ENCODE peak calls at places on chromosomes 13 and 19, in nine cellular contexts. P, H, C, N, D, Y, M, L and W are unnamed samples.

GRCh38 chr13:34044660-34045080 is 226.7 kb downstream of the RFC3 start:
- DNase-seq in P (no peak), H (no peak), C (peak), N (peak), D (no peak), Y (no peak), M (no peak), L (no peak), W (no peak)

GRCh38 chr19:42529248-42529764 is 1.0 kb upstream of the CEACAM1 start:
- DNase-seq in P (no peak), H (peak), C (peak), N (peak), D (peak), Y (peak), M (peak), L (peak), W (peak)

GRCh38 chr19:33055718-33056117 is 9.0 kb downstream of the RHPN2 start:
- DNase-seq in P (no peak), H (no peak), C (no peak), N (peak), D (no peak), Y (no peak), M (no peak), L (no peak), W (no peak)

GRCh38 chr19:47040869-47041268 is 7.6 kb downstream of the TMEM160 start:
- DNase-seq in P (no peak), H (no peak), C (no peak), N (no peak), D (no peak), Y (no peak), M (no peak), L (no peak), W (no peak)

GRCh38 chr19:30799854-30800755 is 427.9 kb downstream of the ZNF536 start:
- DNase-seq in P (no peak), H (peak), C (peak), N (no peak), D (no peak), Y (peak), M (peak), L (peak), W (peak)

GRCh38 chr19:17830567-17831418 is 9.5 kb upstream of the INSL3 start:
- DNase-seq in P (no peak), H (peak), C (peak), N (peak), D (peak), Y (peak), M (no peak), L (peak), W (peak)

GRCh38 chr13:61414686-61415664 is 674 bp downstream of the PCDH20 start:
- DNase-seq in P (no peak), H (no peak), C (no peak), N (no peak), D (no peak), Y (no peak), M (no peak), L (no peak), W (no peak)

GRCh38 chr19:11481777-11482383 is 1.0 kb upstream of the ELAVL3 start:
- DNase-seq in P (peak), H (peak), C (peak), N (peak), D (peak), Y (peak), M (peak), L (peak), W (peak)

GRCh38 chr13:64709079-64709478 is 2521.1 kb downstream of the PCDH9 start:
- DNase-seq in P (no peak), H (no peak), C (no peak), N (no peak), D (no peak), Y (no peak), M (no peak), L (no peak), W (no peak)

GRCh38 chr19:55189424-55189823 is 9.3 kb upstream of the SYT5 start:
- DNase-seq in P (no peak), H (peak), C (peak), N (peak), D (peak), Y (no peak), M (peak), L (no peak), W (no peak)

GRCh38 chr13:23956106-23956505 is 58.8 kb upstream of the C1QTNF9B start:
- DNase-seq in P (no peak), H (no peak), C (no peak), N (peak), D (no peak), Y (no peak), M (no peak), L (no peak), W (no peak)

GRCh38 chr13:74290324-74290773 is 156.1 kb upstream of the KLF12 start:
- DNase-seq in P (peak), H (peak), C (no peak), N (peak), D (peak), Y (no peak), M (peak), L (no peak), W (no peak)

GRCh38 chr13:23751195-23751594 is 138.0 kb downstream of the MIPEP start:
- DNase-seq in P (no peak), H (no peak), C (no peak), N (peak), D (no peak), Y (no peak), M (no peak), L (no peak), W (no peak)

GRCh38 chr13:28717170-28717569 is 1.6 kb downstream of the SLC46A3 start:
- DNase-seq in P (no peak), H (no peak), C (no peak), N (no peak), D (no peak), Y (no peak), M (no peak), L (no peak), W (no peak)

GRCh38 chr13:34156841-34157365 is 339.0 kb downstream of the RFC3 start:
- DNase-seq in P (no peak), H (peak), C (peak), N (peak), D (peak), Y (peak), M (peak), L (peak), W (peak)

GRCh38 chr19:54451331-54451871 is 2.4 kb downstream of the LENG8 start:
- DNase-seq in P (no peak), H (no peak), C (no peak), N (no peak), D (no peak), Y (no peak), M (no peak), L (no peak), W (no peak)

GRCh38 chr13:36850790-36851438 is 31.9 kb downstream of the RFXAP start:
- DNase-seq in P (no peak), H (no peak), C (no peak), N (no peak), D (no peak), Y (peak), M (no peak), L (no peak), W (no peak)

GRCh38 chr13:109151696-109152095 is 522.3 kb downstream of the MYO16 start:
- DNase-seq in P (no peak), H (no peak), C (no peak), N (no peak), D (no peak), Y (no peak), M (no peak), L (no peak), W (no peak)

GRCh38 chr13:34408635-34409034 is 533.4 kb upstream of the NBEA start:
- DNase-seq in P (no peak), H (no peak), C (no peak), N (no peak), D (no peak), Y (no peak), M (no peak), L (no peak), W (no peak)

GRCh38 chr13:39253774-39254173 is 215.5 kb downstream of the NHLRC3 start:
- DNase-seq in P (no peak), H (no peak), C (no peak), N (peak), D (no peak), Y (no peak), M (no peak), L (no peak), W (no peak)

GRCh38 chr13:77143325-77143907 is 116.5 kb upstream of the FBXL3 start:
- DNase-seq in P (no peak), H (no peak), C (no peak), N (peak), D (no peak), Y (no peak), M (no peak), L (no peak), W (no peak)

GRCh38 chr13:26184791-26185250 is 37.3 kb downstream of the RNF6 start:
- DNase-seq in P (no peak), H (peak), C (peak), N (peak), D (peak), Y (peak), M (peak), L (peak), W (peak)

GRCh38 chr13:58960909-58961308 is 1202.8 kb downstream of the DIAPH3 start:
- DNase-seq in P (no peak), H (no peak), C (no peak), N (peak), D (no peak), Y (peak), M (no peak), L (no peak), W (no peak)

DNA sequence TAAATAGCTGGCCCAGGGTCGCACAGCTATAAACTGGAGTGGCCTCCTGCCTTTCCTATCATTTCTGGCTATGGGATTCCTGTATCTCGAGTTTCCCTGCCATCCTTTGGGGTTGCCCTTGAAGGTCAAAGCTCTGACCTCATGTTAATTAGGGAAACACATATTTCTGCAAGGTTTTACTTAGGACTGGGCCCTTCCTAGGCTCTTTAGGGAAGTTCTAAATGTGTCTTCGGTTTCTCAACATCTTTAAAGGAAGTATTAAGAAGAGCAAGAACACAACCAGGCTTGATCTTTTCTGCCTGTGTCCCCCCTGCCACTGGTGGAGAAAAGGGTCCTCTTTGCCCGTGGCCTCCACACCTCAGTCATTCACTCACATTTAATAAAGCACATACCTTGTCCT is 10.8 kb downstream of the LCP1 start:
- DNase-seq in P (no peak), H (no peak), C (no peak), N (no peak), D (no peak), Y (no peak), M (no peak), L (no peak), W (no peak)
- TF ChIP-seq POLR2A in P (no peak), H (no peak), C (no peak), N (no peak), D (no peak), Y (no peak), M (no peak), L (no peak), W (no peak)

DNA sequence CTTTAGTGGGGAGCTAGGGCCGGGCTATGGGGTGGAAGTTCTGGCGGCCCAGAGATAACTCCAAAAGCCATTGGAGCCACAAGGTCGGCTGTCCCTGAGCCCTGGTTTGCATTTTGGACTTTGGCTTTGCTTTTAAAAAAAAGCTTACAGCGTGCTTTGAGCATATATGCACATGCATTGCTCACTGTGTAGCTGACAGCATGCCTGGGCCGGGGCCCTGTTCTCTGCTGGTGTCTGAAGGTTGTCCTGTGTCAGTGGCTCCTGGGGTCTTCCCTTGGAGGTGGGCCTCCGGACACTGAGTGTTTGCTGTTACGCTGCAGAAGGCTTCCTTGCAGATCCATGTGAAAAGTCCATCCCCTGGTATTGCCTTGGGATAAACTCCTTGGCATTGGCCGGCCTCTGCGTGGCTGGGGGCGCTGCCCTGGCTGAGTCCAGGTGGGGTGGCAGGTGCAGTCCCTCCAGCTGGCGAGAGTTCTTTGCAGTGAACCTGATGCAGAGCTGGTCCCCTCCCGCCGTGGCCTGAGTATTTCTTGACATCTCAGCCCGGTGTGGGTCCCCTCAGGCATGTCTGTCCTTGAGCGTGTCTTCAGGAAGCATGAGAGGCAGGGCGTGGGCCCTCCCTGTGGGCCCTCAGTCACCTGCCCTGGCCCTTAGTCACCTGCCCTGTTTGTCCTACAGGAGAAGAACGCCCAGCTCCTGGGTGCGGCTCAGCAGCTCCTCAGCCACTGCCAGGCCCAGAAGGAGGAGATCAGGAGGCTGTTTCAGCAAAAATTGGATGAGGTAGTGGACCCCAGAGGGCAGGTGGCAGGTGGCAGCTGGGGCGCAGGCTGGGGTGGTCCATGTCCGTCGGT is 23.0 kb downstream of the PLEKHJ1 start:
- DNase-seq in P (no peak), H (no peak), C (no peak), N (no peak), D (no peak), Y (no peak), M (peak), L (no peak), W (no peak)
- TF ChIP-seq POLR2A in P (no peak), H (no peak), C (no peak), N (no peak), D (no peak), Y (no peak), M (no peak), L (no peak), W (no peak)

DNA sequence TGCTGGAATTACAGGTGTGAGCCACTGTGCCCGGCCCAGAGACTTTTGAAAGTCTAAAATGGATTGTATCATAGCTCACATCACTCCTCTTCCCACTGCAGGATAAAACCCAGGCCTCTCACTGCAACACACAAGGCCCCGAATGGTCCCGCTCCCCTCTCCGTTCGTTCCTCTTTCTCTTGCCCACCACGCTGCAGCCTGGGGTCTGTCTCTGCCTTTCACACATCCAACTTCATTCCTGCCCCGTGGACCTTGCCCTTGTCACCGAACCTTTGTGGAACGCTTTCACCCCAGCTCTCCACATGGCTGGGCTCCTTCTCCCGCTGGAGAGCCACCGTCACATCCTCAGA is 42.6 kb downstream of the NFIC start:
- DNase-seq in P (no peak), H (no peak), C (no peak), N (no peak), D (no peak), Y (no peak), M (no peak), L (no peak), W (no peak)
- TF ChIP-seq POLR2A in P (no peak), H (no peak), C (no peak), N (no peak), D (no peak), Y (no peak), M (no peak), L (no peak), W (no peak)

GRCh38 chr19:15836345-15836594 is 20.8 kb upstream of the OR10H1 start:
- DNase-seq in P (no peak), H (peak), C (no peak), N (peak), D (peak), Y (no peak), M (peak), L (no peak), W (no peak)
- TF ChIP-seq POLR2A in P (no peak), H (no peak), C (no peak), N (no peak), D (no peak), Y (no peak), M (no peak), L (no peak), W (no peak)

GRCh38 chr13:21055016-21055415 is 6.4 kb downstream of the LATS2 start:
- DNase-seq in P (no peak), H (no peak), C (no peak), N (no peak), D (no peak), Y (no peak), M (no peak), L (no peak), W (no peak)
- TF ChIP-seq POLR2A in P (no peak), H (no peak), C (no peak), N (no peak), D (no peak), Y (no peak), M (no peak), L (no peak), W (no peak)